ENCODE peak calls at places on chromosomes 7 and 10, in seven cellular contexts. One of them, this sample, is unnamed.
A peak's percentile ranks its signal among the peaks of the same experiment; 100 is the strongest.

GRCh38 chr10:88999629-89000028 is 9.0 kb downstream of the FAS start:
- DNase-seq in SK-N-SH: no peak
- DNase-seq in PC-3: no peak
- DNase-seq in CD8-positive, alpha-beta T cell: no peak
- DNase-seq in adrenal gland: no peak
- DNase-seq in suprapubic skin: no peak
- DNase-seq in HCT116: no peak
- DNase-seq in this sample: no peak

GRCh38 chr10:7374795-7375194 is 36.0 kb downstream of the SFMBT2 start:
- DNase-seq in adrenal gland: no peak
- DNase-seq in SK-N-SH: no peak
- DNase-seq in HCT116: no peak
- DNase-seq in CD8-positive, alpha-beta T cell: no peak
- DNase-seq in PC-3: peak; percentile 85
- DNase-seq in suprapubic skin: no peak
- DNase-seq in this sample: no peak

GRCh38 chr7:74598558-74598957 is 59.0 kb upstream of the GTF2I start:
- DNase-seq in PC-3: peak; percentile 66
- DNase-seq in adrenal gland: peak; percentile 79
- DNase-seq in CD8-positive, alpha-beta T cell: no peak
- DNase-seq in SK-N-SH: no peak
- DNase-seq in suprapubic skin: no peak
- DNase-seq in HCT116: no peak
- DNase-seq in this sample: no peak

GRCh38 chr10:84352251-84352842 is 24.0 kb downstream of the CCSER2 start:
- DNase-seq in HCT116: peak; percentile 53
- DNase-seq in suprapubic skin: no peak
- DNase-seq in SK-N-SH: peak; percentile 65
- DNase-seq in adrenal gland: peak; percentile 61
- DNase-seq in PC-3: peak; percentile 67
- DNase-seq in CD8-positive, alpha-beta T cell: peak; percentile 72
- DNase-seq in this sample: peak; percentile 54

GRCh38 chr7:51019231-51019844 is 236.6 kb upstream of the GRB10 start:
- DNase-seq in CD8-positive, alpha-beta T cell: no peak
- DNase-seq in suprapubic skin: no peak
- DNase-seq in SK-N-SH: no peak
- DNase-seq in adrenal gland: no peak
- DNase-seq in HCT116: no peak
- DNase-seq in PC-3: peak; percentile 89
- DNase-seq in this sample: no peak

GRCh38 chr7:125089171-125089570 is 159.5 kb upstream of the POT1 start:
- DNase-seq in suprapubic skin: no peak
- DNase-seq in adrenal gland: no peak
- DNase-seq in CD8-positive, alpha-beta T cell: no peak
- DNase-seq in HCT116: no peak
- DNase-seq in PC-3: no peak
- DNase-seq in SK-N-SH: no peak
- DNase-seq in this sample: no peak

GRCh38 chr10:66783296-66783695 is 142.5 kb upstream of the LRRTM3 start:
- DNase-seq in HCT116: no peak
- DNase-seq in CD8-positive, alpha-beta T cell: no peak
- DNase-seq in SK-N-SH: no peak
- DNase-seq in adrenal gland: no peak
- DNase-seq in PC-3: peak; percentile 70
- DNase-seq in suprapubic skin: no peak
- DNase-seq in this sample: no peak

GRCh38 chr7:158501300-158502067 is 86.1 kb downstream of the PTPRN2 start:
- DNase-seq in SK-N-SH: no peak
- DNase-seq in adrenal gland: no peak
- DNase-seq in PC-3: no peak
- DNase-seq in CD8-positive, alpha-beta T cell: no peak
- DNase-seq in HCT116: no peak
- DNase-seq in suprapubic skin: no peak
- DNase-seq in this sample: no peak

GRCh38 chr7:73308074-73308664 is 457 bp downstream of the NSUN5 start:
- DNase-seq in SK-N-SH: no peak
- DNase-seq in HCT116: no peak
- DNase-seq in PC-3: peak; percentile 19
- DNase-seq in CD8-positive, alpha-beta T cell: no peak
- DNase-seq in adrenal gland: no peak
- DNase-seq in suprapubic skin: no peak
- DNase-seq in this sample: no peak

GRCh38 chr10:87865201-87866025 is 2.0 kb downstream of the PTEN start:
- DNase-seq in PC-3: no peak
- DNase-seq in CD8-positive, alpha-beta T cell: no peak
- DNase-seq in adrenal gland: no peak
- DNase-seq in SK-N-SH: no peak
- DNase-seq in HCT116: no peak
- DNase-seq in suprapubic skin: no peak
- DNase-seq in this sample: no peak

GRCh38 chr10:80136134-80136571 is 3.6 kb downstream of the PLAC9 start:
- DNase-seq in PC-3: peak; percentile 15
- DNase-seq in SK-N-SH: no peak
- DNase-seq in suprapubic skin: peak; percentile 95
- DNase-seq in adrenal gland: peak; percentile 78
- DNase-seq in HCT116: no peak
- DNase-seq in CD8-positive, alpha-beta T cell: no peak
- DNase-seq in this sample: no peak

GRCh38 chr10:80137031-80137712 is 4.6 kb downstream of the PLAC9 start:
- DNase-seq in HCT116: no peak
- DNase-seq in adrenal gland: no peak
- DNase-seq in suprapubic skin: peak; percentile 77
- DNase-seq in PC-3: no peak
- DNase-seq in SK-N-SH: no peak
- DNase-seq in CD8-positive, alpha-beta T cell: no peak
- DNase-seq in this sample: no peak

GRCh38 chr10:80132299-80133139 is at the start of gene PLAC9:
- DNase-seq in adrenal gland: peak; percentile 44
- DNase-seq in PC-3: peak; percentile 67
- DNase-seq in HCT116: no peak
- DNase-seq in SK-N-SH: peak; percentile 83
- DNase-seq in CD8-positive, alpha-beta T cell: no peak
- DNase-seq in suprapubic skin: peak; percentile 82
- DNase-seq in this sample: no peak

GRCh38 chr10:80131499-80131901 is 1.0 kb upstream of the PLAC9 start:
- DNase-seq in SK-N-SH: no peak
- DNase-seq in suprapubic skin: no peak
- DNase-seq in adrenal gland: no peak
- DNase-seq in HCT116: no peak
- DNase-seq in PC-3: peak; percentile 56
- DNase-seq in CD8-positive, alpha-beta T cell: no peak
- DNase-seq in this sample: no peak

GRCh38 chr10:80133221-80133620 is 691 bp downstream of the PLAC9 start:
- DNase-seq in CD8-positive, alpha-beta T cell: no peak
- DNase-seq in PC-3: peak; percentile 47
- DNase-seq in suprapubic skin: peak; percentile 85
- DNase-seq in HCT116: no peak
- DNase-seq in adrenal gland: peak; percentile 26
- DNase-seq in SK-N-SH: no peak
- DNase-seq in this sample: no peak
- H3K4me3 ChIP-seq in CD8-positive, alpha-beta T cell: no peak overlapping the region
- H3K4me3 ChIP-seq in PC-3: peak overlapping the region; percentile 66
- H3K4me3 ChIP-seq in suprapubic skin: peak overlapping the region; percentile 52
- H3K4me3 ChIP-seq in HCT116: no peak overlapping the region
- H3K4me3 ChIP-seq in adrenal gland: no peak overlapping the region
- H3K4me3 ChIP-seq in SK-N-SH: no peak overlapping the region
- H3K4me3 ChIP-seq in this sample: no peak overlapping the region

DNA sequence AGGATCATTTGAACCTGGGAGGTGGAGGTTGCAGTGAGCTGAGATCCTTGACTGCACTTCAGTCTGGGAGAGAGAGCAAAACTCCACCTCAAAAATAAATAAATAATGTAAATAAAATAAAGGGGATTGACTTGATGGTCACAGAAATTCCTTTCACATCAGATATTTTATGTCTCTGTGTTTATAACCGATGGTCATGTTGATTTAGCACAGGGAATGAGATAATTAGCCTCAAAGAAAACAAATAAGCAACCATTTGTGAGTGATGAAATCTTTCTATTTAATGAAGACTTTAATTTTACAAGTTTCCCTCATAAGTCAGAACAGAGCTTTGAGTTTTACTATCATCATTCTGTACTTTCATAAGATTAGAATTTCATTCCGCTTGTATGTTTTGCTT is 64.8 kb upstream of the NUPR2 start:
- DNase-seq in HCT116: no peak
- DNase-seq in CD8-positive, alpha-beta T cell: no peak
- DNase-seq in PC-3: no peak
- DNase-seq in adrenal gland: no peak
- DNase-seq in suprapubic skin: no peak
- DNase-seq in SK-N-SH: no peak
- DNase-seq in this sample: no peak
- H3K9me3 ChIP-seq in HCT116: no peaks in the 10 kb centered on the region
- H3K9me3 ChIP-seq in CD8-positive, alpha-beta T cell: no peaks in the 10 kb centered on the region
- H3K9me3 ChIP-seq in PC-3: no peaks in the 10 kb centered on the region
- H3K9me3 ChIP-seq in adrenal gland: no peaks in the 10 kb centered on the region
- H3K9me3 ChIP-seq in suprapubic skin: no peaks in the 10 kb centered on the region
- H3K9me3 ChIP-seq in SK-N-SH: no peaks in the 10 kb centered on the region
- H3K9me3 ChIP-seq in this sample: no peaks in the 10 kb centered on the region

DNA sequence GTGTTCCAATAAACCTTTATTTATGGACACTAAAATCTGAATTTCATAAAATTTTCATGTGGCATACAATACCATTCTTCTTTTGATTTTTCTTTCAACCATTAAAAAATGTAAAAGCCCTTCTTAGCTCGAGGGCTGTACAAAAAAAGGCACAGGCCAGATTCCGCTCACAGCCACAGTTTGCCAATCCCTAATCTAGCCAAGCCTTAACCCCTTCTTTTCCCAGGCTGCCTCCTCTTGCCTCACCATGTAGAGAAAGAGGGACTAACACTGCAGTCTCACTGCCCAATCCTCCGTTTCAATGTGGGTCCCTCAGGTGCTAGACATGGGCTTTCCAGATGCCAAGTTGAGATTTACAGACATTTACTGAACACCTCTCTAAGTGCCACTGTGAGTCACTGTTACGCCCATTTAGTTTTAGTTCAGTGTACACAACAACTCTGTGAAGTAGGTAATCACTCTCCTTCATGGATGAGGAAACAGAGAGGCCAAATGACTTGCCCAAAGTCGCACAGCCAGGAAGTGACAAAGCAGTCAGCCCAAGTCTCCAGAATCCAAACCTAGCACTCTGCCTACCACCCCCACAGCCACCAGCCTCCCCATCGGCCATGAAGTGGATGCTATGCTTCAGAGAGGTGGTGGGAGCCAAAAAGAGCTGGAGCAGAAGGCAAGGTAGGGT is 132.7 kb upstream of the PDLIM1 start:
- DNase-seq in PC-3: no peak
- DNase-seq in CD8-positive, alpha-beta T cell: no peak
- DNase-seq in SK-N-SH: no peak
- DNase-seq in HCT116: no peak
- DNase-seq in suprapubic skin: peak; percentile 20
- DNase-seq in adrenal gland: no peak
- DNase-seq in this sample: no peak
- H3K36me3 ChIP-seq in PC-3: no peaks in the 10 kb centered on the region
- H3K36me3 ChIP-seq in CD8-positive, alpha-beta T cell: no peaks in the 10 kb centered on the region
- H3K36me3 ChIP-seq in SK-N-SH: no peaks in the 10 kb centered on the region
- H3K36me3 ChIP-seq in HCT116: no peaks in the 10 kb centered on the region
- H3K36me3 ChIP-seq in suprapubic skin: peaks cover 11% of the 10 kb centered on the region
- H3K36me3 ChIP-seq in adrenal gland: no peaks in the 10 kb centered on the region
- H3K36me3 ChIP-seq in this sample: no peaks in the 10 kb centered on the region

GRCh38 chr10:43939389-43939938 is 290.8 kb upstream of the ZNF32 start:
- DNase-seq in SK-N-SH: no peak
- DNase-seq in HCT116: no peak
- DNase-seq in CD8-positive, alpha-beta T cell: no peak
- DNase-seq in adrenal gland: no peak
- DNase-seq in PC-3: no peak
- DNase-seq in suprapubic skin: no peak
- DNase-seq in this sample: no peak

GRCh38 chr10:43942096-43942885 is 293.6 kb upstream of the ZNF32 start:
- DNase-seq in suprapubic skin: peak; percentile 40
- DNase-seq in HCT116: no peak
- DNase-seq in SK-N-SH: peak; percentile 41
- DNase-seq in CD8-positive, alpha-beta T cell: no peak
- DNase-seq in PC-3: no peak
- DNase-seq in adrenal gland: no peak
- DNase-seq in this sample: no peak

GRCh38 chr10:43940898-43941777 is 292.5 kb upstream of the ZNF32 start:
- DNase-seq in CD8-positive, alpha-beta T cell: no peak
- DNase-seq in PC-3: no peak
- DNase-seq in suprapubic skin: no peak
- DNase-seq in HCT116: no peak
- DNase-seq in SK-N-SH: no peak
- DNase-seq in adrenal gland: no peak
- DNase-seq in this sample: no peak

GRCh38 chr10:43939939-43940810 is 291.5 kb upstream of the ZNF32 start:
- DNase-seq in adrenal gland: peak; percentile 31
- DNase-seq in PC-3: no peak
- DNase-seq in SK-N-SH: peak; percentile 68
- DNase-seq in HCT116: no peak
- DNase-seq in suprapubic skin: no peak
- DNase-seq in CD8-positive, alpha-beta T cell: no peak
- DNase-seq in this sample: no peak

GRCh38 chr10:43938810-43939209 is 290.1 kb upstream of the ZNF32 start:
- DNase-seq in suprapubic skin: no peak
- DNase-seq in HCT116: no peak
- DNase-seq in SK-N-SH: no peak
- DNase-seq in CD8-positive, alpha-beta T cell: no peak
- DNase-seq in adrenal gland: no peak
- DNase-seq in PC-3: no peak
- DNase-seq in this sample: no peak
- H3K4me3 ChIP-seq in suprapubic skin: no peak overlapping the region
- H3K4me3 ChIP-seq in HCT116: no peak overlapping the region
- H3K4me3 ChIP-seq in SK-N-SH: no peak overlapping the region
- H3K4me3 ChIP-seq in CD8-positive, alpha-beta T cell: no peak overlapping the region
- H3K4me3 ChIP-seq in adrenal gland: no peak overlapping the region
- H3K4me3 ChIP-seq in PC-3: no peak overlapping the region
- H3K4me3 ChIP-seq in this sample: no peak overlapping the region

DNA sequence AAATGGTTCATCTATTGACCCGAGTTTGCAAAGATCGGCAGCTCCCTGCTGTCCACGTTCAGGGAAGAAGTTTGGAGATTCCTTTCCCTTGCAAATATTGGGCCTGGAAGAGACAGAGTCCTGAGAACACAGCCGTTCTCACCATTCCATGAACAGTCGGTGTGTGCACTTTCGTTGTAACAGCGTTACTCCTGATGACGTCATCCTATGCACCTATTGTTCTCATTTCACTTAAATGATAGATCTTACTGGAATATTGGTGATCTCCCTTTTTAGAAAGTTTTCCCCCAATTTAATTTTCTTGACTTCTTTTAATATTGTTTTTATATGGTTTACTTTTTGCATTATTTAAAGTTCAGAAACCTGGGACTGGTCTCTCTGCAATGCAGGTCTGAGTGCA is 320.7 kb upstream of the PFKP start:
- DNase-seq in PC-3: no peak
- DNase-seq in adrenal gland: no peak
- DNase-seq in suprapubic skin: no peak
- DNase-seq in HCT116: no peak
- DNase-seq in SK-N-SH: no peak
- DNase-seq in CD8-positive, alpha-beta T cell: no peak
- DNase-seq in this sample: no peak
- H3K9me3 ChIP-seq in PC-3: no peaks in the 10 kb centered on the region
- H3K9me3 ChIP-seq in adrenal gland: no peaks in the 10 kb centered on the region
- H3K9me3 ChIP-seq in suprapubic skin: no peaks in the 10 kb centered on the region
- H3K9me3 ChIP-seq in HCT116: no peaks in the 10 kb centered on the region
- H3K9me3 ChIP-seq in SK-N-SH: no peaks in the 10 kb centered on the region
- H3K9me3 ChIP-seq in CD8-positive, alpha-beta T cell: no peaks in the 10 kb centered on the region
- H3K9me3 ChIP-seq in this sample: no peaks in the 10 kb centered on the region